ENCODE peak calls at places on chromosomes 16 and 17, in five cellular contexts. One of them, this sample, is unnamed.

GRCh38 chr17:17067277-17067676 is 25.0 kb downstream of the MPRIP start:
- DNase-seq in activated effector memory CD4-positive, alpha-beta T cell treated with Interleukin-2 at 50 U/mL for 16 hours: no peak
- DNase-seq in HCT116: no peak
- DNase-seq in NT2/D1: no peak
- DNase-seq in HTR-8/SVneo: peak
- DNase-seq in this sample: peak

GRCh38 chr16:2765462-2766404 is 11.3 kb downstream of the ELOB start:
- DNase-seq in HCT116: no peak
- DNase-seq in HTR-8/SVneo: no peak
- DNase-seq in activated effector memory CD4-positive, alpha-beta T cell treated with Interleukin-2 at 50 U/mL for 16 hours: no peak
- DNase-seq in NT2/D1: no peak
- DNase-seq in this sample: no peak

GRCh38 chr17:19247423-19247822 is 10.3 kb downstream of the EPN2 start:
- DNase-seq in NT2/D1: no peak
- DNase-seq in activated effector memory CD4-positive, alpha-beta T cell treated with Interleukin-2 at 50 U/mL for 16 hours: no peak
- DNase-seq in HTR-8/SVneo: no peak
- DNase-seq in HCT116: no peak
- DNase-seq in this sample: no peak

GRCh38 chr17:40307691-40308289 is 1.2 kb upstream of the RARA start:
- DNase-seq in NT2/D1: no peak
- DNase-seq in HTR-8/SVneo: no peak
- DNase-seq in HCT116: no peak
- DNase-seq in activated effector memory CD4-positive, alpha-beta T cell treated with Interleukin-2 at 50 U/mL for 16 hours: no peak
- DNase-seq in this sample: no peak

GRCh38 chr17:57819273-57819672 is 30.6 kb downstream of the MRPS23 start:
- DNase-seq in HTR-8/SVneo: no peak
- DNase-seq in NT2/D1: no peak
- DNase-seq in activated effector memory CD4-positive, alpha-beta T cell treated with Interleukin-2 at 50 U/mL for 16 hours: no peak
- DNase-seq in HCT116: no peak
- DNase-seq in this sample: no peak

GRCh38 chr17:5100832-5101231 is 10.8 kb downstream of the ZNF232 start:
- DNase-seq in HTR-8/SVneo: no peak
- DNase-seq in NT2/D1: no peak
- DNase-seq in activated effector memory CD4-positive, alpha-beta T cell treated with Interleukin-2 at 50 U/mL for 16 hours: no peak
- DNase-seq in HCT116: no peak
- DNase-seq in this sample: no peak

GRCh38 chr17:80559688-80560290 is 15.2 kb downstream of the RPTOR start:
- DNase-seq in HCT116: no peak
- DNase-seq in NT2/D1: no peak
- DNase-seq in HTR-8/SVneo: no peak
- DNase-seq in activated effector memory CD4-positive, alpha-beta T cell treated with Interleukin-2 at 50 U/mL for 16 hours: no peak
- DNase-seq in this sample: no peak

GRCh38 chr17:43994272-43995149 is 9.9 kb upstream of the NAGS start:
- DNase-seq in HCT116: no peak
- DNase-seq in NT2/D1: no peak
- DNase-seq in activated effector memory CD4-positive, alpha-beta T cell treated with Interleukin-2 at 50 U/mL for 16 hours: peak
- DNase-seq in HTR-8/SVneo: peak
- DNase-seq in this sample: no peak

GRCh38 chr16:51112311-51112710 is 38.8 kb downstream of the SALL1 start:
- DNase-seq in NT2/D1: no peak
- DNase-seq in HTR-8/SVneo: no peak
- DNase-seq in activated effector memory CD4-positive, alpha-beta T cell treated with Interleukin-2 at 50 U/mL for 16 hours: no peak
- DNase-seq in HCT116: no peak
- DNase-seq in this sample: no peak

GRCh38 chr16:54847207-54847606 is 83.5 kb upstream of the IRX5 start:
- DNase-seq in NT2/D1: no peak
- DNase-seq in activated effector memory CD4-positive, alpha-beta T cell treated with Interleukin-2 at 50 U/mL for 16 hours: no peak
- DNase-seq in HTR-8/SVneo: no peak
- DNase-seq in HCT116: no peak
- DNase-seq in this sample: peak

GRCh38 chr17:75679706-75680201 is 12.6 kb downstream of the SAP30BP start:
- DNase-seq in NT2/D1: no peak
- DNase-seq in HCT116: no peak
- DNase-seq in activated effector memory CD4-positive, alpha-beta T cell treated with Interleukin-2 at 50 U/mL for 16 hours: no peak
- DNase-seq in HTR-8/SVneo: peak
- DNase-seq in this sample: no peak

GRCh38 chr17:66849851-66850580 is 15.1 kb downstream of the CACNG5 start:
- DNase-seq in HTR-8/SVneo: no peak
- DNase-seq in HCT116: no peak
- DNase-seq in NT2/D1: no peak
- DNase-seq in activated effector memory CD4-positive, alpha-beta T cell treated with Interleukin-2 at 50 U/mL for 16 hours: no peak
- DNase-seq in this sample: no peak

GRCh38 chr17:78563189-78564145 is 13.7 kb downstream of the DNAH17 start:
- DNase-seq in activated effector memory CD4-positive, alpha-beta T cell treated with Interleukin-2 at 50 U/mL for 16 hours: no peak
- DNase-seq in HTR-8/SVneo: no peak
- DNase-seq in HCT116: no peak
- DNase-seq in NT2/D1: no peak
- DNase-seq in this sample: no peak